ENCODE peak calls at places on chromosomes 6 and 20, in six cellular contexts. One of them, this sample, is unnamed.

GRCh38 chr6:2895072-2895471 is 8.0 kb downstream of the SERPINB9 start:
- DNase-seq in foreskin fibroblast: no peak
- DNase-seq in MG63: no peak
- DNase-seq in right cardiac atrium: no peak
- DNase-seq in coronary artery: no peak
- DNase-seq in AG10803: no peak
- DNase-seq in this sample: no peak

GRCh38 chr6:111263837-111264236 is 176.5 kb downstream of the SLC16A10 start:
- DNase-seq in right cardiac atrium: no peak
- DNase-seq in MG63: peak
- DNase-seq in coronary artery: no peak
- DNase-seq in foreskin fibroblast: peak
- DNase-seq in AG10803: peak
- DNase-seq in this sample: peak

GRCh38 chr6:37074053-37074827 is 68.8 kb downstream of the FGD2 start:
- DNase-seq in foreskin fibroblast: no peak
- DNase-seq in MG63: no peak
- DNase-seq in right cardiac atrium: peak
- DNase-seq in coronary artery: no peak
- DNase-seq in AG10803: peak
- DNase-seq in this sample: no peak

GRCh38 chr6:8831366-8832152 is 396.2 kb upstream of the SLC35B3 start:
- DNase-seq in MG63: no peak
- DNase-seq in foreskin fibroblast: peak
- DNase-seq in coronary artery: no peak
- DNase-seq in right cardiac atrium: no peak
- DNase-seq in AG10803: peak
- DNase-seq in this sample: no peak

GRCh38 chr6:111566873-111567517 is 38.7 kb downstream of the TRAF3IP2 start:
- DNase-seq in MG63: no peak
- DNase-seq in AG10803: no peak
- DNase-seq in right cardiac atrium: peak
- DNase-seq in foreskin fibroblast: peak
- DNase-seq in coronary artery: no peak
- DNase-seq in this sample: no peak

GRCh38 chr6:46586896-46587295 is 65.7 kb downstream of the CYP39A1 start:
- DNase-seq in coronary artery: no peak
- DNase-seq in right cardiac atrium: no peak
- DNase-seq in MG63: no peak
- DNase-seq in foreskin fibroblast: no peak
- DNase-seq in AG10803: no peak
- DNase-seq in this sample: no peak

GRCh38 chr6:56356431-56356830 is 109.1 kb upstream of the COL21A1 start:
- DNase-seq in MG63: peak
- DNase-seq in AG10803: peak
- DNase-seq in foreskin fibroblast: peak
- DNase-seq in coronary artery: no peak
- DNase-seq in right cardiac atrium: no peak
- DNase-seq in this sample: peak

GRCh38 chr20:46122071-46122470 is 4.0 kb downstream of the CD40 start:
- DNase-seq in AG10803: peak
- DNase-seq in MG63: peak
- DNase-seq in coronary artery: peak
- DNase-seq in right cardiac atrium: no peak
- DNase-seq in foreskin fibroblast: peak
- DNase-seq in this sample: peak

GRCh38 chr6:40688214-40688761 is 101.1 kb upstream of the LRFN2 start:
- DNase-seq in coronary artery: no peak
- DNase-seq in foreskin fibroblast: no peak
- DNase-seq in right cardiac atrium: no peak
- DNase-seq in AG10803: no peak
- DNase-seq in MG63: no peak
- DNase-seq in this sample: no peak

GRCh38 chr6:138296381-138296780 is 78.1 kb upstream of the PBOV1 start:
- DNase-seq in AG10803: no peak
- DNase-seq in MG63: no peak
- DNase-seq in right cardiac atrium: no peak
- DNase-seq in foreskin fibroblast: no peak
- DNase-seq in coronary artery: no peak
- DNase-seq in this sample: no peak

GRCh38 chr6:11714116-11714797 is 64.3 kb downstream of the ADTRP start:
- DNase-seq in foreskin fibroblast: no peak
- DNase-seq in coronary artery: no peak
- DNase-seq in AG10803: no peak
- DNase-seq in MG63: no peak
- DNase-seq in right cardiac atrium: no peak
- DNase-seq in this sample: no peak

GRCh38 chr6:159480471-159480870 is 212.6 kb downstream of the SOD2 start:
- DNase-seq in MG63: no peak
- DNase-seq in right cardiac atrium: no peak
- DNase-seq in AG10803: no peak
- DNase-seq in coronary artery: no peak
- DNase-seq in foreskin fibroblast: no peak
- DNase-seq in this sample: no peak

GRCh38 chr6:114569643-114570042 is 226.8 kb upstream of the HS3ST5 start:
- DNase-seq in right cardiac atrium: no peak
- DNase-seq in AG10803: no peak
- DNase-seq in foreskin fibroblast: no peak
- DNase-seq in MG63: no peak
- DNase-seq in coronary artery: no peak
- DNase-seq in this sample: no peak

GRCh38 chr6:29946380-29946779 is 4.0 kb downstream of the HLA-A start:
- DNase-seq in AG10803: no peak
- DNase-seq in MG63: no peak
- DNase-seq in right cardiac atrium: no peak
- DNase-seq in coronary artery: no peak
- DNase-seq in foreskin fibroblast: no peak
- DNase-seq in this sample: no peak

GRCh38 chr6:99092461-99092860 is 144.7 kb upstream of the FBXL4 start:
- DNase-seq in right cardiac atrium: no peak
- DNase-seq in foreskin fibroblast: no peak
- DNase-seq in AG10803: no peak
- DNase-seq in MG63: no peak
- DNase-seq in coronary artery: no peak
- DNase-seq in this sample: no peak

GRCh38 chr20:53910312-53911002 is 159.9 kb downstream of the BCAS1 start:
- DNase-seq in right cardiac atrium: no peak
- DNase-seq in MG63: no peak
- DNase-seq in coronary artery: peak
- DNase-seq in foreskin fibroblast: no peak
- DNase-seq in AG10803: no peak
- DNase-seq in this sample: no peak

GRCh38 chr6:87104657-87105056 is 9.8 kb upstream of the CGA start:
- DNase-seq in MG63: no peak
- DNase-seq in right cardiac atrium: no peak
- DNase-seq in AG10803: no peak
- DNase-seq in foreskin fibroblast: no peak
- DNase-seq in coronary artery: no peak
- DNase-seq in this sample: no peak

GRCh38 chr20:35700625-35701148 is 1.5 kb downstream of the ROMO1 start:
- DNase-seq in foreskin fibroblast: peak
- DNase-seq in right cardiac atrium: no peak
- DNase-seq in AG10803: no peak
- DNase-seq in MG63: no peak
- DNase-seq in coronary artery: no peak
- DNase-seq in this sample: no peak

GRCh38 chr20:3734111-3734843 is 1.8 kb downstream of the HSPA12B start:
- DNase-seq in coronary artery: no peak
- DNase-seq in right cardiac atrium: no peak
- DNase-seq in MG63: peak
- DNase-seq in foreskin fibroblast: no peak
- DNase-seq in AG10803: no peak
- DNase-seq in this sample: no peak

GRCh38 chr20:775679-776135 is 7.4 kb upstream of the SLC52A3 start:
- DNase-seq in AG10803: no peak
- DNase-seq in coronary artery: no peak
- DNase-seq in foreskin fibroblast: no peak
- DNase-seq in right cardiac atrium: no peak
- DNase-seq in MG63: no peak
- DNase-seq in this sample: no peak

GRCh38 chr6:1118287-1118647 is 193.6 kb upstream of the FOXQ1 start:
- DNase-seq in right cardiac atrium: no peak
- DNase-seq in coronary artery: no peak
- DNase-seq in foreskin fibroblast: no peak
- DNase-seq in MG63: no peak
- DNase-seq in AG10803: no peak
- DNase-seq in this sample: no peak

GRCh38 chr20:36538026-36538764 is 3.1 kb upstream of the MYL9 start:
- DNase-seq in foreskin fibroblast: peak
- DNase-seq in right cardiac atrium: no peak
- DNase-seq in AG10803: no peak
- DNase-seq in coronary artery: no peak
- DNase-seq in MG63: no peak
- DNase-seq in this sample: peak

GRCh38 chr20:7940341-7940740 is at the start of gene HAO1:
- DNase-seq in MG63: no peak
- DNase-seq in foreskin fibroblast: no peak
- DNase-seq in coronary artery: no peak
- DNase-seq in right cardiac atrium: no peak
- DNase-seq in AG10803: no peak
- DNase-seq in this sample: no peak

GRCh38 chr20:48684501-48685041 is 143.2 kb downstream of the PREX1 start:
- DNase-seq in coronary artery: no peak
- DNase-seq in right cardiac atrium: no peak
- DNase-seq in MG63: no peak
- DNase-seq in foreskin fibroblast: peak
- DNase-seq in AG10803: no peak
- DNase-seq in this sample: no peak

DNA sequence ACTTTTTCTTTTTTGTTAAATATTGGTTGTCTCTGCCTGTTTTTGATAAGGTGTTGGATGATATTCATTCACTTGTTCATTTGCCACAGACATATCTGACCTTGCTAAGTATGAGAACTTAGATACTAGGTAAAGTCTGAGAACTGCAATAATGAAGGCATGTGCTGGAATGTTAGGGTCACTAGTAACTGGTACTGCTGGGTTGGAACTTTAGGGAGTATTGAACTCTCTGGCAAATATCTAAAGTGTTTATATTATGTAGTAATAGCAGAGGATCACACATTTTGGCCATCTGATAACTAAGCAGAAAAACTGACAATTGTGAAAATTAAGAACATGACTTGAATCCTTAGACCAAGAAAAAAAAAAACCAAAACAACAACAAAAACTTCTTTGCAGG is 162.7 kb downstream of the MEI4 start:
- DNase-seq in AG10803: no peak
- DNase-seq in foreskin fibroblast: no peak
- DNase-seq in right cardiac atrium: no peak
- DNase-seq in coronary artery: no peak
- DNase-seq in MG63: no peak
- DNase-seq in this sample: no peak
- H3K4me3 ChIP-seq in AG10803: no peak
- H3K4me3 ChIP-seq in foreskin fibroblast: no peak
- H3K4me3 ChIP-seq in right cardiac atrium: no peak
- H3K4me3 ChIP-seq in coronary artery: no peak
- H3K4me3 ChIP-seq in MG63: no peak
- H3K4me3 ChIP-seq in this sample: no peak

GRCh38 chr6:26533532-26533931 is 4.6 kb upstream of the HMGN4 start:
- DNase-seq in foreskin fibroblast: no peak
- DNase-seq in MG63: no peak
- DNase-seq in coronary artery: no peak
- DNase-seq in right cardiac atrium: no peak
- DNase-seq in AG10803: no peak
- DNase-seq in this sample: no peak
- H3K4me3 ChIP-seq in foreskin fibroblast: peak
- H3K4me3 ChIP-seq in MG63: peak
- H3K4me3 ChIP-seq in coronary artery: peak
- H3K4me3 ChIP-seq in right cardiac atrium: peak
- H3K4me3 ChIP-seq in AG10803: peak
- H3K4me3 ChIP-seq in this sample: peak

DNA sequence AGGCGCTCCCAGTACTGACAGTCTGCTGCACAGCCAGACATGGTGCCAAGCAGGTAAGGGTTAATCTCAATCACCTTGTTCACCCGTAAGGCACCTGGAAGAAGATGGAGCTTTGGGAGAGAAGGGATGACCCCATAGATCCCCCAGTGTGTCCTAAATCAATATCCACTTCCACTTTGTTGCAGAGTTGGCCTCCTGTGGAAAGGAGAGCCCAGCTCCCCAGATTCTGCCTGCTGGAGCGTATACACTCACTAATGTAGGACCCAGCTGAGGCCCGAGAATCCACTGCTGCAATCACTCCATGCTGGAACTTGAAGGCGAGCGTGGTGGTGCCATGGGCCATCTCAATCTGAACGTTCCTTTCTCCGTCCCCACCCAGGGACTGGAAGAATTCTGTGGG is 1.2 kb downstream of the PSMB8 start:
- DNase-seq in coronary artery: no peak
- DNase-seq in AG10803: no peak
- DNase-seq in right cardiac atrium: no peak
- DNase-seq in foreskin fibroblast: no peak
- DNase-seq in MG63: no peak
- DNase-seq in this sample: no peak
- H3K4me3 ChIP-seq in coronary artery: no peak
- H3K4me3 ChIP-seq in AG10803: peak
- H3K4me3 ChIP-seq in right cardiac atrium: peak
- H3K4me3 ChIP-seq in foreskin fibroblast: peak
- H3K4me3 ChIP-seq in MG63: peak
- H3K4me3 ChIP-seq in this sample: no peak

DNA sequence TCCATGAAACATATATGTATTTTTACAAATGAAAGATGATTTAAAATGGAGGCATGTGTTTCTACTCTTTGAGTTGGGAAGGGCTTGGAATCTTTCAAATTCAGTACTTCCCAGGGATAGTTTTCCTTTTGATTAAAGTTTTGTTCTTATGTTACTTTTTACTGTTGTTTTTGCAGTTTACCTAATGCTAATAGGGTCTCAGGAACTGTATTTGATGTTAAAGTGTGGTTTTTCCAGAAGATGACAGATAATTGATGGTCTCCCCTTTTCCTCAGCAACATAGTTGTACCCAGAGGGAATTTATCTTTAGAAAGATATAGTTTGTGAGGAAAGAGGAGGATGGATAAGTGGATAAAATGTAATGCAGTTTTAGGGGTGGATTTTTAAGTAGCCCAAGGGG is 42.1 kb downstream of the GNAS start:
- DNase-seq in MG63: no peak
- DNase-seq in foreskin fibroblast: no peak
- DNase-seq in AG10803: no peak
- DNase-seq in right cardiac atrium: no peak
- DNase-seq in coronary artery: no peak
- DNase-seq in this sample: no peak
- H3K4me3 ChIP-seq in MG63: peak
- H3K4me3 ChIP-seq in foreskin fibroblast: peak
- H3K4me3 ChIP-seq in AG10803: peak
- H3K4me3 ChIP-seq in right cardiac atrium: no peak
- H3K4me3 ChIP-seq in coronary artery: peak
- H3K4me3 ChIP-seq in this sample: no peak

GRCh38 chr6:145278163-145278807 is 457.0 kb downstream of the EPM2A start:
- DNase-seq in AG10803: peak
- DNase-seq in MG63: peak
- DNase-seq in right cardiac atrium: no peak
- DNase-seq in foreskin fibroblast: peak
- DNase-seq in coronary artery: no peak
- DNase-seq in this sample: peak
- H3K4me3 ChIP-seq in AG10803: no peak
- H3K4me3 ChIP-seq in MG63: no peak
- H3K4me3 ChIP-seq in right cardiac atrium: no peak
- H3K4me3 ChIP-seq in foreskin fibroblast: no peak
- H3K4me3 ChIP-seq in coronary artery: no peak
- H3K4me3 ChIP-seq in this sample: no peak